ENCODE peak calls at places on chromosome 1, in six cellular contexts. E is prostate gland; L is activated CD4-positive, CD25-positive, alpha-beta regulatory T cell; O is GM19239; R is AML-193; G is MM.1S. I is an unnamed sample.

GRCh38 chr1:58717979-58718378 is 18.1 kb upstream of the MYSM1 start:
- DNase-seq in E (no peak), G (no peak), R (no peak), L (no peak), O (no peak), I (no peak)

GRCh38 chr1:43048601-43049011 is 89.9 kb upstream of the SLC2A1 start:
- DNase-seq in O (no peak), E (no peak), G (no peak), L (no peak), R (no peak), I (peak; percentile 41)

GRCh38 chr1:29924017-29924431 is 687.7 kb downstream of the PTPRU start:
- DNase-seq in O (no peak), L (no peak), G (no peak), R (no peak), E (no peak), I (no peak)

GRCh38 chr1:119291611-119292206 is 76.9 kb upstream of the HAO2 start:
- DNase-seq in L (no peak), O (no peak), G (no peak), R (no peak), E (no peak), I (no peak)

GRCh38 chr1:48608882-48609281 is 136.9 kb upstream of the SPATA6 start:
- DNase-seq in E (no peak), O (no peak), R (no peak), L (no peak), G (no peak), I (no peak)

GRCh38 chr1:41345434-41346075 is 15.7 kb upstream of the FOXO6 start:
- DNase-seq in O (no peak), G (no peak), E (no peak), L (no peak), R (no peak), I (no peak)

GRCh38 chr1:51270751-51271150 is 34.7 kb downstream of the RNF11 start:
- DNase-seq in R (no peak), L (no peak), E (no peak), O (no peak), G (no peak), I (peak; percentile 60)

GRCh38 chr1:84632975-84633427 is 57.3 kb downstream of the SSX2IP start:
- DNase-seq in G (no peak), O (no peak), E (no peak), L (no peak), R (no peak), I (peak; percentile 64)

GRCh38 chr1:226578946-226579639 is 30.5 kb downstream of the STUM start:
- DNase-seq in G (no peak), L (no peak), R (no peak), E (no peak), O (no peak), I (no peak)